ENCODE peak calls at places on chromosomes 6 and 20, in eight cellular contexts. One of them, this sample, is unnamed.
A peak's percentile ranks its signal among the peaks of the same experiment; 100 is the strongest.

GRCh38 chr20:63747622-63748355 is 8.2 kb downstream of the SLC2A4RG start:
- DNase-seq in right lobe of liver: no peak
- DNase-seq in stomach: no peak
- DNase-seq in heart left ventricle: no peak
- DNase-seq in IMR-90: no peak
- DNase-seq in tibial nerve: no peak
- DNase-seq in ovary: peak; percentile 49
- DNase-seq in HepG2: no peak
- DNase-seq in this sample: no peak

GRCh38 chr6:42349753-42350573 is 101.8 kb downstream of the TRERF1 start:
- DNase-seq in stomach: no peak
- DNase-seq in ovary: no peak
- DNase-seq in heart left ventricle: no peak
- DNase-seq in IMR-90: peak; percentile 26
- DNase-seq in right lobe of liver: no peak
- DNase-seq in HepG2: no peak
- DNase-seq in tibial nerve: no peak
- DNase-seq in this sample: no peak

GRCh38 chr6:14062345-14063029 is 55.1 kb upstream of the CD83 start:
- DNase-seq in HepG2: no peak
- DNase-seq in ovary: no peak
- DNase-seq in right lobe of liver: no peak
- DNase-seq in IMR-90: no peak
- DNase-seq in tibial nerve: no peak
- DNase-seq in heart left ventricle: no peak
- DNase-seq in stomach: no peak
- DNase-seq in this sample: no peak

GRCh38 chr20:3818155-3819151 is 1.9 kb upstream of the AP5S1 start:
- DNase-seq in IMR-90: peak; percentile 87
- DNase-seq in ovary: peak; percentile 74
- DNase-seq in stomach: peak; percentile 84
- DNase-seq in HepG2: peak; percentile 95
- DNase-seq in tibial nerve: peak; percentile 79
- DNase-seq in heart left ventricle: peak; percentile 67
- DNase-seq in right lobe of liver: peak; percentile 68
- DNase-seq in this sample: peak; percentile 56

GRCh38 chr20:56181593-56181992 is 66.9 kb upstream of the MC3R start:
- DNase-seq in right lobe of liver: no peak
- DNase-seq in HepG2: no peak
- DNase-seq in IMR-90: no peak
- DNase-seq in heart left ventricle: no peak
- DNase-seq in ovary: no peak
- DNase-seq in tibial nerve: no peak
- DNase-seq in stomach: no peak
- DNase-seq in this sample: no peak

GRCh38 chr6:39934060-39934757 is at the start of gene MOCS1:
- DNase-seq in right lobe of liver: peak; percentile 91
- DNase-seq in tibial nerve: peak; percentile 80
- DNase-seq in HepG2: peak; percentile 70
- DNase-seq in ovary: peak; percentile 86
- DNase-seq in heart left ventricle: peak; percentile 88
- DNase-seq in IMR-90: peak; percentile 47
- DNase-seq in stomach: peak; percentile 84
- DNase-seq in this sample: peak; percentile 81

GRCh38 chr6:8108031-8108660 is 5.8 kb upstream of the EEF1E1 start:
- DNase-seq in ovary: no peak
- DNase-seq in right lobe of liver: no peak
- DNase-seq in tibial nerve: no peak
- DNase-seq in IMR-90: peak; percentile 99
- DNase-seq in stomach: no peak
- DNase-seq in HepG2: peak; percentile 93
- DNase-seq in heart left ventricle: no peak
- DNase-seq in this sample: peak; percentile 72

GRCh38 chr20:19692100-19692499 is 66.0 kb upstream of the RIN2 start:
- DNase-seq in right lobe of liver: no peak
- DNase-seq in stomach: no peak
- DNase-seq in tibial nerve: no peak
- DNase-seq in ovary: no peak
- DNase-seq in HepG2: no peak
- DNase-seq in IMR-90: peak; percentile 62
- DNase-seq in heart left ventricle: no peak
- DNase-seq in this sample: no peak

GRCh38 chr6:19024737-19025136 is 637.6 kb downstream of the RNF144B start:
- DNase-seq in heart left ventricle: no peak
- DNase-seq in HepG2: peak; percentile 30
- DNase-seq in IMR-90: peak; percentile 15
- DNase-seq in right lobe of liver: no peak
- DNase-seq in stomach: no peak
- DNase-seq in tibial nerve: peak; percentile 25
- DNase-seq in ovary: no peak
- DNase-seq in this sample: no peak

GRCh38 chr6:142613981-142614380 is 312.2 kb downstream of the ADGRG6 start:
- DNase-seq in stomach: no peak
- DNase-seq in right lobe of liver: no peak
- DNase-seq in tibial nerve: no peak
- DNase-seq in HepG2: no peak
- DNase-seq in heart left ventricle: no peak
- DNase-seq in ovary: no peak
- DNase-seq in IMR-90: peak; percentile 1
- DNase-seq in this sample: no peak

DNA sequence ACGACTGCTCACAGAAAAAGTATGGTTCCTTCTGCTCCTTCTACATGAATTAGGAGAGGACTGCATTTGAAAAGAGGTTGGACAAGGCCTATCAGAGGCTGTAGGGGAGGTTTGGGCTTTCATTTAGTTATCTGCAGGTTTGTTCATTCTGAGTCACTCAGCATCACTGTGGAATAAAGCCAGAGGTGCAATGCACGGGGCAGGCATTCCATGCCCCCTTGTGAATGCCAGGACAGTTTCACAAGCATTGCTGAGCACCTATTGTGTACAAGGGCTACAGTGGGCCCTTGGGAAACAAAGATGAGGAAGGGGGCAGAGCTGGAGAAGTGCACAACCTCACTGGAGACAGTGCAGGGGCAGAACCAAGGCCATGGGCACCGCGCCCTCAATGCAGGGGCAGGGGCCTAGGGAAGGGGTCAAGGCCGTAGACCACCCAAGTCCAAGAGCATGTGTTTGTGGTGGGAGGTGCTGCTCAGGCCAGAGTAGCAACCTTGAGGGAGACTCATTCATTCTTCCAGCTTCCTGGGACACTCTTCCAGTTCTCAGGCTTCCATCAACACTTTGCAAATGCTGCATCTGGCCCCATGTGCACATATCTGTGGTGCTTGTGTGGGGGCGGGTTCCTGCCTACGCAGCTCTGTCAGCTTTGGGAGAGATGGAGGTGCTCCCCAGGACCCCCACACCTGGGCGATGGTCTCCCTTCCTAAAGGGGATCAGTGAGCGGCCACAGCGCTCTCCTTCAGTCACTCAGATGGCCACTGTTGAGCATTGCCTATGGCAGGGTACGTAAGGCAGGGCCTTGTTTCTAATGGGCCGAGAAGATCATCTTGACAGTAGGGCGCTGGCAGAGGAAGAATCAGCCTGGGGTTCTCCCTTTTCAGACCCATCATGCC is 204.5 kb downstream of the SYNDIG1 start:
- DNase-seq in IMR-90: peak; percentile 75
- DNase-seq in HepG2: no peak
- DNase-seq in ovary: no peak
- DNase-seq in heart left ventricle: no peak
- DNase-seq in tibial nerve: no peak
- DNase-seq in stomach: no peak
- DNase-seq in right lobe of liver: no peak
- DNase-seq in this sample: peak; percentile 44
- TF ChIP-seq POLR2A in IMR-90: no peak
- TF ChIP-seq POLR2A in HepG2: no peak
- TF ChIP-seq POLR2A in ovary: no peak
- TF ChIP-seq POLR2A in heart left ventricle: no peak
- TF ChIP-seq POLR2A in tibial nerve: no peak
- TF ChIP-seq POLR2A in stomach: no peak
- TF ChIP-seq POLR2A in right lobe of liver: no peak
- TF ChIP-seq POLR2A in this sample: no peak

GRCh38 chr20:32195581-32195980 is 12.0 kb downstream of the PLAGL2 start:
- DNase-seq in tibial nerve: no peak
- DNase-seq in HepG2: no peak
- DNase-seq in heart left ventricle: no peak
- DNase-seq in IMR-90: no peak
- DNase-seq in stomach: peak; percentile 63
- DNase-seq in ovary: no peak
- DNase-seq in right lobe of liver: peak; percentile 43
- DNase-seq in this sample: no peak
- TF ChIP-seq POLR2A in tibial nerve: no peak
- TF ChIP-seq POLR2A in HepG2: no peak
- TF ChIP-seq POLR2A in heart left ventricle: no peak
- TF ChIP-seq POLR2A in IMR-90: no peak
- TF ChIP-seq POLR2A in stomach: no peak
- TF ChIP-seq POLR2A in ovary: no peak
- TF ChIP-seq POLR2A in right lobe of liver: no peak
- TF ChIP-seq POLR2A in this sample: no peak

GRCh38 chr6:118893882-118894424 is at the start of gene ASF1A:
- DNase-seq in heart left ventricle: peak; percentile 98
- DNase-seq in ovary: peak; percentile 95
- DNase-seq in stomach: peak; percentile 97
- DNase-seq in right lobe of liver: peak; percentile 95
- DNase-seq in HepG2: peak; percentile 99
- DNase-seq in tibial nerve: peak; percentile 97
- DNase-seq in IMR-90: peak; percentile 98
- DNase-seq in this sample: peak; percentile 58
- TF ChIP-seq POLR2A in heart left ventricle: peak; percentile 76
- TF ChIP-seq POLR2A in ovary: peak; percentile 50
- TF ChIP-seq POLR2A in stomach: peak; percentile 65
- TF ChIP-seq POLR2A in right lobe of liver: peak; percentile 90
- TF ChIP-seq POLR2A in HepG2: peak; percentile 95
- TF ChIP-seq POLR2A in tibial nerve: peak; percentile 58
- TF ChIP-seq POLR2A in IMR-90: peak; percentile 49
- TF ChIP-seq POLR2A in this sample: peak; percentile 57

DNA sequence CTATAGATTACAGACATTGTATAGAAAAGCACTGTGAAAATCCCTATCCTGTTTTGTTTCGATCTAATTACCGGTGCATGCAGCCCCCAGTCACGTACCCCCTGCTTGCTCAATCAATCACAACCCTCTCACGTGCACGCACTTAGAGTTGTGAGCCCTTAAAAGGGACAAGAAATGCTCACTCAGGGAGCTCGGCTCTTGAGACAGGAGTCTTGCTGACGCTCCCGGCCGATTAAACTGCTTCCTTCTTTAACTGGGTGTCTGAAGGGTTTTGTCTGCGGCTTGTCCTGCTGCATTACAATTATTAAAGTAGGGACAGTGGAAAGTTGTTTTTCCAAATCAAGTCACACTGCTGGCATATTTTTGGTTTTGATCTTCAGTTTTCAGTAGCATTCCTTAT is 2.6 kb downstream of the TXLNB start:
- DNase-seq in stomach: no peak
- DNase-seq in tibial nerve: no peak
- DNase-seq in heart left ventricle: no peak
- DNase-seq in IMR-90: no peak
- DNase-seq in ovary: no peak
- DNase-seq in right lobe of liver: no peak
- DNase-seq in HepG2: no peak
- DNase-seq in this sample: no peak
- TF ChIP-seq POLR2A in stomach: no peak
- TF ChIP-seq POLR2A in tibial nerve: no peak
- TF ChIP-seq POLR2A in heart left ventricle: no peak
- TF ChIP-seq POLR2A in IMR-90: no peak
- TF ChIP-seq POLR2A in ovary: no peak
- TF ChIP-seq POLR2A in right lobe of liver: no peak
- TF ChIP-seq POLR2A in HepG2: no peak
- TF ChIP-seq POLR2A in this sample: no peak

GRCh38 chr6:36605560-36606391 is 11.6 kb downstream of the SRSF3 start:
- DNase-seq in IMR-90: no peak
- DNase-seq in heart left ventricle: no peak
- DNase-seq in ovary: peak; percentile 9
- DNase-seq in tibial nerve: no peak
- DNase-seq in stomach: no peak
- DNase-seq in HepG2: no peak
- DNase-seq in right lobe of liver: no peak
- DNase-seq in this sample: no peak
- TF ChIP-seq POLR2A in IMR-90: no peak
- TF ChIP-seq POLR2A in heart left ventricle: no peak
- TF ChIP-seq POLR2A in ovary: no peak
- TF ChIP-seq POLR2A in tibial nerve: no peak
- TF ChIP-seq POLR2A in stomach: no peak
- TF ChIP-seq POLR2A in HepG2: peak; percentile 66
- TF ChIP-seq POLR2A in right lobe of liver: no peak
- TF ChIP-seq POLR2A in this sample: no peak

GRCh38 chr6:144093658-144094057 is 1.7 kb downstream of the SF3B5 start:
- DNase-seq in tibial nerve: no peak
- DNase-seq in ovary: no peak
- DNase-seq in right lobe of liver: no peak
- DNase-seq in heart left ventricle: no peak
- DNase-seq in HepG2: no peak
- DNase-seq in IMR-90: no peak
- DNase-seq in stomach: no peak
- DNase-seq in this sample: no peak

GRCh38 chr6:144093236-144093635 is 2.1 kb downstream of the SF3B5 start:
- DNase-seq in stomach: no peak
- DNase-seq in ovary: no peak
- DNase-seq in IMR-90: no peak
- DNase-seq in HepG2: no peak
- DNase-seq in tibial nerve: no peak
- DNase-seq in heart left ventricle: no peak
- DNase-seq in right lobe of liver: no peak
- DNase-seq in this sample: no peak

GRCh38 chr6:144094731-144095133 is 641 bp downstream of the SF3B5 start:
- DNase-seq in right lobe of liver: no peak
- DNase-seq in ovary: no peak
- DNase-seq in HepG2: no peak
- DNase-seq in tibial nerve: no peak
- DNase-seq in stomach: no peak
- DNase-seq in heart left ventricle: no peak
- DNase-seq in IMR-90: no peak
- DNase-seq in this sample: no peak

GRCh38 chr6:144098993-144099392 is 3.6 kb upstream of the SF3B5 start:
- DNase-seq in stomach: no peak
- DNase-seq in ovary: no peak
- DNase-seq in heart left ventricle: no peak
- DNase-seq in IMR-90: no peak
- DNase-seq in right lobe of liver: no peak
- DNase-seq in HepG2: no peak
- DNase-seq in tibial nerve: no peak
- DNase-seq in this sample: no peak

GRCh38 chr6:144095134-144096002 is at the start of gene SF3B5:
- DNase-seq in ovary: peak; percentile 98
- DNase-seq in stomach: peak; percentile 99
- DNase-seq in HepG2: peak; percentile 100
- DNase-seq in heart left ventricle: peak; percentile 99
- DNase-seq in right lobe of liver: peak; percentile 98
- DNase-seq in IMR-90: peak; percentile 100
- DNase-seq in tibial nerve: peak; percentile 99
- DNase-seq in this sample: peak; percentile 51
- TF ChIP-seq POLR2A in ovary: peak; percentile 70
- TF ChIP-seq POLR2A in stomach: no peak
- TF ChIP-seq POLR2A in HepG2: peak; percentile 99
- TF ChIP-seq POLR2A in heart left ventricle: peak; percentile 62
- TF ChIP-seq POLR2A in right lobe of liver: peak; percentile 75
- TF ChIP-seq POLR2A in IMR-90: peak; percentile 90
- TF ChIP-seq POLR2A in tibial nerve: no peak
- TF ChIP-seq POLR2A in this sample: peak; percentile 82

GRCh38 chr6:150235218-150235617 is 92.4 kb downstream of the PPP1R14C start:
- DNase-seq in right lobe of liver: no peak
- DNase-seq in ovary: no peak
- DNase-seq in stomach: no peak
- DNase-seq in heart left ventricle: no peak
- DNase-seq in tibial nerve: no peak
- DNase-seq in IMR-90: no peak
- DNase-seq in HepG2: no peak
- DNase-seq in this sample: no peak
- TF ChIP-seq POLR2A in right lobe of liver: no peak
- TF ChIP-seq POLR2A in ovary: no peak
- TF ChIP-seq POLR2A in stomach: no peak
- TF ChIP-seq POLR2A in heart left ventricle: no peak
- TF ChIP-seq POLR2A in tibial nerve: no peak
- TF ChIP-seq POLR2A in IMR-90: no peak
- TF ChIP-seq POLR2A in HepG2: no peak
- TF ChIP-seq POLR2A in this sample: no peak